ENCODE peak calls at places on chromosome 7, in nine cellular contexts. P, E, O, U, L, S, M, T and V are unnamed samples.

GRCh38 chr7:117269417-117269816 is 53.4 kb downstream of the WNT2 start:
- DNase-seq in P (peak), E (peak), O (no peak), U (no peak), L (no peak), S (no peak), M (peak), T (peak), V (no peak)

GRCh38 chr7:2540641-2541051 is 14.7 kb downstream of the BRAT1 start:
- DNase-seq in P (no peak), E (no peak), O (no peak), U (no peak), L (no peak), S (no peak), M (no peak), T (no peak), V (peak)

GRCh38 chr7:140416560-140416959 is 12.7 kb downstream of the RAB19 start:
- DNase-seq in P (no peak), E (no peak), O (no peak), U (no peak), L (no peak), S (peak), M (no peak), T (no peak), V (no peak)

GRCh38 chr7:2241580-2242540 is at the start of the genes MRM2 and NUDT1:
- DNase-seq in P (peak), E (peak), O (peak), U (peak), L (peak), S (peak), M (peak), T (peak), V (peak)

GRCh38 chr7:49845626-49846025 is 72.2 kb downstream of the VWC2 start:
- DNase-seq in P (no peak), E (no peak), O (no peak), U (no peak), L (no peak), S (no peak), M (no peak), T (no peak), V (no peak)

GRCh38 chr7:55100172-55100961 is 81.5 kb downstream of the EGFR start:
- DNase-seq in P (no peak), E (no peak), O (peak), U (no peak), L (peak), S (peak), M (peak), T (no peak), V (no peak)

GRCh38 chr7:93212881-93213280 is 13.4 kb downstream of the HEPACAM2 start:
- DNase-seq in P (no peak), E (no peak), O (no peak), U (no peak), L (no peak), S (no peak), M (no peak), T (no peak), V (no peak)

GRCh38 chr7:2732959-2733584 is 45.1 kb downstream of the AMZ1 start:
- DNase-seq in P (peak), E (peak), O (peak), U (no peak), L (peak), S (peak), M (peak), T (peak), V (peak)

GRCh38 chr7:8064828-8065227 is 96.2 kb downstream of the GLCCI1 start:
- DNase-seq in P (no peak), E (no peak), O (no peak), U (no peak), L (no peak), S (no peak), M (peak), T (peak), V (no peak)

GRCh38 chr7:30074422-30075030 is 46.3 kb downstream of the PLEKHA8 start:
- DNase-seq in P (peak), E (peak), O (no peak), U (peak), L (no peak), S (no peak), M (peak), T (peak), V (no peak)
- TF ChIP-seq CTCF in P (peak), E (peak), O (peak), U (peak), L (peak), S (peak), M (peak), T (peak), V (peak)

GRCh38 chr7:25007668-25008067 is 27.7 kb upstream of the OSBPL3 start:
- DNase-seq in P (no peak), E (no peak), O (no peak), U (no peak), L (no peak), S (no peak), M (no peak), T (no peak), V (no peak)
- TF ChIP-seq CTCF in P (no peak), E (no peak), O (no peak), U (no peak), L (no peak), S (no peak), M (no peak), T (no peak), V (peak)

DNA sequence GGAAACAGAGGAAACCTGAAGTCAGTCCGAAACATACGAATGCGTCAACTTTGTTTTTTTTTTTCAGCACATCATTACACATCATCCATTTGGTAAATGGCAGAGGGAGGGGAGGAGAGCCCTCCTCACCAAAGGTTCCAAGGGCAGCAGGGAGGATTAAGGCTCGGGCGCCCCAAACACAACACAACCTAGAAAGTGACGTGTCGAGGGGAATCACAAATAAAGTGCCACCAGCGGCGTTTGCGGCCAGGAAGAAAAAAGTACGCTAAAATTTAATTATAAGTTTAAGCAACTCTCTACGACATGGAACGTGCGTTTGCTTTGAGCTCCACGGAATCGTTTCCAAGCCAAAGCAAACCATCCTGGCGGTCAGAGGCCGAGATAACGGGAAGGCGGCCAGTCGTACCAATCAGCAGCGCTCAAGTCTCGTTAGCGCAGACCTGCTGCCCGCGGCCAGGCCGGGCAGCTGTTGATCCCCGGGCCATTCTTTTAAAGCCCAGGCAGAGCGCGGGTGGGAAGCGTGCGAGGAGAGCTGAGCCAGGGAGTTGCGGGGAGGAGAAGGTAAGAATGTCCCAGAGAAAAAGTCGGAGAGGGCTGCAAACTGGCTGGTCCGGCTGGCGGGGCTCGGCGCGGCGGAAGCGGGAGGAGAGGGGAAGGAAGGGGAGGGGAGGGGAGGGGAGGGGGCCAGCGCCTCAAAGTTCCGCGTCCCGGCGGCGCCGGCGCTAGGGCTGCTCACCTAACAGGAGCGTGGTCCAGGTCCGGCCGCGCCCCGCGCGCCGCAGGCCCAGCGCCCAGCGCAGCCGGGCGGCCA is 719 bp downstream of the DPY19L1 start:
- DNase-seq in P (peak), E (peak), O (no peak), U (peak), L (peak), S (peak), M (peak), T (peak), V (peak)
- TF ChIP-seq CTCF in P (no peak), E (no peak), O (no peak), U (peak), L (peak), S (no peak), M (no peak), T (no peak), V (no peak)

DNA sequence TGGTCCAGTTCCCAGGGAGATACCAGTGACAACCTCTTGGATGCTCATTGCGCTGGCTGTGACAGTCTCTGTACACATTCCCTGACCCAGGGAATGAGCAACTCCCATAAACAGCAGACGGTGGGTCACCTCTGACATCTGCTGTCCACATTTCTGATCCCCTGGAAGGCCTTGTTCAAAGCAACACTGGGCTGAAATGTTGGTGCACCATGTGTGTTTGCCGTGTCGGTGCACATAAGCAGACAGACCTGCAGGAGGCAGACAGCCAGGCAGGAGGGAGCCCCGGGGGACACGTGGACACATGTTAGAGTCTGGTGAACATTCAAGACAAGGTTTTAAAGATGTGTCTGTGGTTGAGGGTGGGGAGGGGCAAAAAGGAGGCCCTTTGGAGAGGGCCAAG is 254.9 kb downstream of the PLXNA4 start:
- DNase-seq in P (peak), E (peak), O (no peak), U (peak), L (no peak), S (no peak), M (no peak), T (no peak), V (no peak)
- TF ChIP-seq CTCF in P (peak), E (no peak), O (no peak), U (peak), L (no peak), S (no peak), M (no peak), T (no peak), V (peak)

GRCh38 chr7:88344956-88345832 is 38.5 kb upstream of the STEAP4 start:
- DNase-seq in P (peak), E (peak), O (no peak), U (peak), L (peak), S (peak), M (no peak), T (peak), V (no peak)
- TF ChIP-seq CTCF in P (peak), E (peak), O (no peak), U (peak), L (peak), S (peak), M (peak), T (peak), V (peak)

DNA sequence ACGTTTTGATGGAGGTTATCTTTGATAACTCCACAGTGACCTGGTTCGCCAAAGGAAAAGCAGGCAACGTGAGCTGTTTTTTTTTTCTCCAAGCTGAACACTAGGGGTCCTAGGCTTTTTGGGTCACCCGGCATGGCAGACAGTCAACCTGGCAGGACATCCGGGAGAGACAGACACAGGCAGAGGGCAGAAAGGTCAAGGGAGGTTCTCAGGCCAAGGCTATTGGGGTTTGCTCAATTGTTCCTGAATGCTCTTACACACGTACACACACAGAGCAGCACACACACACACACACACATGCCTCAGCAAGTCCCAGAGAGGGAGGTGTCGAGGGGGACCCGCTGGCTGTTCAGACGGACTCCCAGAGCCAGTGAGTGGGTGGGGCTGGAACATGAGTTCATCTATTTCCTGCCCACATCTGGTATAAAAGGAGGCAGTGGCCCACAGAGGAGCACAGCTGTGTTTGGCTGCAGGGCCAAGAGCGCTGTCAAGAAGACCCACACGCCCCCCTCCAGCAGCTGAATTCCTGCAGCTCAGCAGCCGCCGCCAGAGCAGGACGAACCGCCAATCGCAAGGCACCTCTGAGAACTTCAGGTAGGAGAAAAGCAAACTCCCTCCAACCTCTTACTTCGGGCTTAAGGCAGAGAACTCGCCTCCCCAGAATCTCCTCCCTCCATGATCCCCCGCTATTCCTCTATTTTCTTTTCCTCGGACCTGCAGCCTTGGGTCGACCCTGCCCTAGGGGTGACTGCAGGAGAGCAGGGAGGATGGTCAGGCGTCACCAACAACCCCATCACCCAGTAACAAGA is at the start of gene SERPINE1:
- DNase-seq in P (peak), E (peak), O (peak), U (peak), L (peak), S (peak), M (peak), T (peak), V (no peak)
- TF ChIP-seq CTCF in P (peak), E (peak), O (no peak), U (peak), L (peak), S (no peak), M (peak), T (peak), V (peak)

GRCh38 chr7:21828846-21829245 is 116.9 kb downstream of the CDCA7L start:
- DNase-seq in P (no peak), E (no peak), O (no peak), U (peak), L (no peak), S (no peak), M (no peak), T (no peak), V (no peak)
- TF ChIP-seq CTCF in P (no peak), E (no peak), O (no peak), U (peak), L (no peak), S (no peak), M (no peak), T (no peak), V (no peak)

GRCh38 chr7:131625817-131626372 is 69.5 kb upstream of the PODXL start:
- DNase-seq in P (peak), E (peak), O (no peak), U (peak), L (peak), S (no peak), M (peak), T (peak), V (no peak)
- TF ChIP-seq CTCF in P (peak), E (no peak), O (no peak), U (peak), L (no peak), S (no peak), M (peak), T (no peak), V (no peak)

GRCh38 chr7:120981888-120982615 is 6.5 kb upstream of the CPED1 start:
- DNase-seq in P (peak), E (peak), O (no peak), U (no peak), L (no peak), S (no peak), M (peak), T (peak), V (no peak)
- TF ChIP-seq CTCF in P (peak), E (peak), O (no peak), U (no peak), L (no peak), S (no peak), M (no peak), T (peak), V (no peak)